ENCODE peak calls at places on chromosomes 1 and 21, in four cellular contexts. One of them, this sample, is unnamed.

GRCh38 chr1:86197206-86197855 is 40.8 kb upstream of the COL24A1 start:
- DNase-seq in dorsolateral prefrontal cortex: no peak
- DNase-seq in GM23338: no peak
- DNase-seq in kidney: no peak
- DNase-seq in this sample: no peak

GRCh38 chr1:248820041-248820585 is 5.6 kb downstream of the SH3BP5L start:
- DNase-seq in dorsolateral prefrontal cortex: no peak
- DNase-seq in kidney: no peak
- DNase-seq in GM23338: no peak
- DNase-seq in this sample: no peak

GRCh38 chr1:215833936-215834729 is 267.0 kb downstream of the KCTD3 start:
- DNase-seq in dorsolateral prefrontal cortex: no peak
- DNase-seq in GM23338: peak; percentile 4
- DNase-seq in kidney: no peak
- DNase-seq in this sample: no peak

GRCh38 chr1:53246261-53247134 is 8.2 kb upstream of the MAGOH start:
- DNase-seq in dorsolateral prefrontal cortex: no peak
- DNase-seq in kidney: no peak
- DNase-seq in GM23338: no peak
- DNase-seq in this sample: no peak

GRCh38 chr1:155126494-155127104 is 1.1 kb upstream of the EFNA1 start:
- DNase-seq in dorsolateral prefrontal cortex: peak; percentile 39
- DNase-seq in kidney: peak; percentile 83
- DNase-seq in GM23338: peak; percentile 83
- DNase-seq in this sample: peak; percentile 72

GRCh38 chr1:8318436-8318835 is 522 bp downstream of the SLC45A1 start:
- DNase-seq in GM23338: no peak
- DNase-seq in dorsolateral prefrontal cortex: peak; percentile 23
- DNase-seq in kidney: no peak
- DNase-seq in this sample: no peak

GRCh38 chr1:247211339-247211738 is 39.5 kb upstream of the ZNF124 start:
- DNase-seq in GM23338: peak; percentile 4
- DNase-seq in kidney: no peak
- DNase-seq in dorsolateral prefrontal cortex: no peak
- DNase-seq in this sample: no peak

GRCh38 chr1:183022202-183023145 is 746 bp upstream of the LAMC1 start:
- DNase-seq in GM23338: peak; percentile 58
- DNase-seq in dorsolateral prefrontal cortex: peak; percentile 75
- DNase-seq in kidney: peak; percentile 93
- DNase-seq in this sample: peak; percentile 81

GRCh38 chr21:45386336-45386727 is 18.6 kb upstream of the COL18A1 start:
- DNase-seq in GM23338: no peak
- DNase-seq in dorsolateral prefrontal cortex: no peak
- DNase-seq in kidney: peak; percentile 89
- DNase-seq in this sample: peak; percentile 41

GRCh38 chr1:220954321-220954720 is 75.1 kb downstream of the HLX start:
- DNase-seq in GM23338: no peak
- DNase-seq in kidney: no peak
- DNase-seq in dorsolateral prefrontal cortex: no peak
- DNase-seq in this sample: no peak

GRCh38 chr1:202553560-202554038 is 156.7 kb downstream of the SYT2 start:
- DNase-seq in kidney: no peak
- DNase-seq in GM23338: no peak
- DNase-seq in dorsolateral prefrontal cortex: no peak
- DNase-seq in this sample: no peak

GRCh38 chr21:35234725-35235124 is 185.6 kb upstream of the RUNX1 start:
- DNase-seq in dorsolateral prefrontal cortex: no peak
- DNase-seq in GM23338: no peak
- DNase-seq in kidney: no peak
- DNase-seq in this sample: no peak

GRCh38 chr1:180524915-180525695 is 22.7 kb upstream of the ACBD6 start:
- DNase-seq in GM23338: no peak
- DNase-seq in dorsolateral prefrontal cortex: no peak
- DNase-seq in kidney: no peak
- DNase-seq in this sample: no peak

GRCh38 chr21:16587141-16587570 is 857.4 kb downstream of the USP25 start:
- DNase-seq in GM23338: peak; percentile 32
- DNase-seq in kidney: no peak
- DNase-seq in dorsolateral prefrontal cortex: peak; percentile 87
- DNase-seq in this sample: peak; percentile 67

GRCh38 chr1:220533504-220534109 is 5.7 kb downstream of the MARK1 start:
- DNase-seq in kidney: no peak
- DNase-seq in dorsolateral prefrontal cortex: no peak
- DNase-seq in GM23338: no peak
- DNase-seq in this sample: no peak

GRCh38 chr1:92832537-92833160 is 809 bp downstream of the RPL5 start:
- DNase-seq in kidney: no peak
- DNase-seq in GM23338: no peak
- DNase-seq in dorsolateral prefrontal cortex: peak; percentile 11
- DNase-seq in this sample: no peak

GRCh38 chr1:39105061-39105840 is 79.1 kb downstream of the NDUFS5 start:
- DNase-seq in GM23338: peak; percentile 71
- DNase-seq in dorsolateral prefrontal cortex: peak; percentile 68
- DNase-seq in kidney: peak; percentile 94
- DNase-seq in this sample: peak; percentile 83

GRCh38 chr21:16037386-16037785 is 307.6 kb downstream of the USP25 start:
- DNase-seq in GM23338: no peak
- DNase-seq in dorsolateral prefrontal cortex: no peak
- DNase-seq in kidney: no peak
- DNase-seq in this sample: no peak

GRCh38 chr1:222382171-222382570 is 165.7 kb downstream of the HHIPL2 start:
- DNase-seq in GM23338: no peak
- DNase-seq in dorsolateral prefrontal cortex: no peak
- DNase-seq in kidney: no peak
- DNase-seq in this sample: no peak

GRCh38 chr21:39141502-39141901 is 41.7 kb downstream of the PSMG1 start:
- DNase-seq in GM23338: no peak
- DNase-seq in kidney: no peak
- DNase-seq in dorsolateral prefrontal cortex: no peak
- DNase-seq in this sample: no peak

GRCh38 chr1:185376840-185377635 is 60.0 kb upstream of the IVNS1ABP start:
- DNase-seq in dorsolateral prefrontal cortex: no peak
- DNase-seq in GM23338: no peak
- DNase-seq in kidney: no peak
- DNase-seq in this sample: no peak

GRCh38 chr1:9890224-9890731 is 19.8 kb downstream of the CTNNBIP1 start:
- DNase-seq in dorsolateral prefrontal cortex: no peak
- DNase-seq in kidney: peak; percentile 85
- DNase-seq in GM23338: peak; percentile 40
- DNase-seq in this sample: peak; percentile 95

GRCh38 chr1:100457683-100458082 is 80.3 kb upstream of the GPR88 start:
- DNase-seq in GM23338: no peak
- DNase-seq in kidney: no peak
- DNase-seq in dorsolateral prefrontal cortex: no peak
- DNase-seq in this sample: no peak

GRCh38 chr1:217311766-217312165 is 319.1 kb downstream of the GPATCH2 start:
- DNase-seq in kidney: no peak
- DNase-seq in dorsolateral prefrontal cortex: no peak
- DNase-seq in GM23338: peak; percentile 65
- DNase-seq in this sample: no peak
- TF ChIP-seq CTCF in kidney: no peak
- TF ChIP-seq CTCF in dorsolateral prefrontal cortex: peak; percentile 23
- TF ChIP-seq CTCF in GM23338: peak; percentile 79
- TF ChIP-seq CTCF in this sample: no peak

DNA sequence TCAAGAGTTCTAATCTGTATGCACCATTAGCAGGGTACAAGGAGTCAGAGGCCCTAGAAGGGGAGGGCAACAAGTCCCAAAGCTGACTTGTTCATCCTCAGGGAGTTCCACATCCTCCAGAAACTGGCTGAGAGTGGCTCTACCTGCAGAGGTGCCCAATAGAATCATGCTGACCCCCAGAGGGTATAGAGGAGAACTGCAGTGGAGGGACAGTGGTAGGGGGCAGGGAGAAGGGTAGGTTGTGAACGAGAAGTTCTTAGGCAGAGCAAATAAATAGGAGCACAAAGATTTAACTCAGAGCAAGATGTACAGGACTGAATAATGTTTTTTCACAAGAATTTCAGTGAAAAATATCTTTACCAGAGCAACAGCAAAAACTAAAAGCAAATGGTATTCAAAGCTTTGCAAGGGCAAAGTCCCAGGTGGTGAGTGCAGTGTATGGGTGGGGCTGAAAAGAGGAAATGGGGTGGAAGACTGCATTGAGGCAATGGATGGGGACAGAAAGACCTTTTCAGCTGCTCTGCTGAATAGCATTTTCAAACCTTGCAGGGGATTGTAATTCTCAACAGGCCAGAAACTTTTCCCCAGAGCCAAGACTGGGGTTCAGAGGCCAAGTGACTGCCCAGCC is 3.1 kb downstream of the FCRL2 start:
- DNase-seq in GM23338: peak; percentile 88
- DNase-seq in kidney: no peak
- DNase-seq in dorsolateral prefrontal cortex: no peak
- DNase-seq in this sample: no peak
- TF ChIP-seq CTCF in GM23338: peak; percentile 90
- TF ChIP-seq CTCF in kidney: peak; percentile 8
- TF ChIP-seq CTCF in dorsolateral prefrontal cortex: no peak
- TF ChIP-seq CTCF in this sample: no peak

GRCh38 chr1:41868241-41868953 is 50.3 kb downstream of the HIVEP3 start:
- DNase-seq in GM23338: no peak
- DNase-seq in dorsolateral prefrontal cortex: no peak
- DNase-seq in kidney: no peak
- DNase-seq in this sample: no peak
- TF ChIP-seq CTCF in GM23338: peak; percentile 59
- TF ChIP-seq CTCF in dorsolateral prefrontal cortex: no peak
- TF ChIP-seq CTCF in kidney: no peak
- TF ChIP-seq CTCF in this sample: peak; percentile 11

GRCh38 chr21:43283136-43283924 is 114.5 kb downstream of the CRYAA start:
- DNase-seq in GM23338: no peak
- DNase-seq in kidney: peak; percentile 39
- DNase-seq in dorsolateral prefrontal cortex: no peak
- DNase-seq in this sample: peak; percentile 11
- TF ChIP-seq CTCF in GM23338: no peak
- TF ChIP-seq CTCF in kidney: no peak
- TF ChIP-seq CTCF in dorsolateral prefrontal cortex: no peak
- TF ChIP-seq CTCF in this sample: no peak

GRCh38 chr1:230403442-230403841 is 22.7 kb downstream of the PGBD5 start:
- DNase-seq in GM23338: peak; percentile 59
- DNase-seq in kidney: no peak
- DNase-seq in dorsolateral prefrontal cortex: no peak
- DNase-seq in this sample: no peak
- TF ChIP-seq CTCF in GM23338: peak; percentile 78
- TF ChIP-seq CTCF in kidney: no peak
- TF ChIP-seq CTCF in dorsolateral prefrontal cortex: no peak
- TF ChIP-seq CTCF in this sample: no peak

This sample was measured in RWPE2.